ENCODE peak calls at places on chromosomes 6 and 20, in ten cellular contexts. A is T-helper 17 cell; X is HEK293T; J is Kasumi-1; T is CD4-positive, alpha-beta T cell; M is NK-92 treated with Interleukin-12 subunit alpha and Interleukin-12 subunit beta, amount 100 ng/mL, for 24 hours; F is progenitor cell of endocrine pancreas; K is DMS153; Y is stimulated activated CD4-positive, alpha-beta T cell treated with anti-CD3 and anti-CD28 coated beads, Interleukin-1b, Interleukin-23, amount 100 ng/mL, for 24 hours; O is GM20000. E is an unnamed sample.

GRCh38 chr6:68071740-68072139 is 563.3 kb upstream of the ADGRB3 start:
- DNase-seq in F (no peak), K (no peak), Y (no peak), O (no peak), A (no peak), J (no peak), T (no peak), X (no peak), M (no peak), E (no peak)

GRCh38 chr6:56293756-56294155 is 46.4 kb upstream of the COL21A1 start:
- DNase-seq in T (no peak), M (no peak), J (no peak), X (no peak), K (no peak), Y (no peak), O (no peak), F (no peak), A (no peak), E (no peak)

GRCh38 chr6:151330130-151330715 is 61.1 kb downstream of the ZBTB2 start:
- DNase-seq in T (no peak), K (no peak), O (no peak), F (no peak), J (no peak), Y (no peak), X (no peak), M (no peak), A (no peak), E (no peak)

GRCh38 chr6:90536516-90536915 is 50.4 kb downstream of the MAP3K7 start:
- DNase-seq in X (no peak), A (no peak), F (no peak), T (no peak), J (no peak), K (no peak), Y (no peak), O (no peak), M (no peak), E (no peak)

GRCh38 chr20:32635764-32636163 is 38.0 kb downstream of the C20orf203 start:
- DNase-seq in X (no peak), J (no peak), M (no peak), F (no peak), K (no peak), O (no peak), Y (no peak), A (no peak), T (no peak), E (no peak)

GRCh38 chr20:17856024-17856564 is 112.5 kb downstream of the SNX5 start:
- DNase-seq in O (peak; percentile 69), K (peak; percentile 84), A (no peak), J (no peak), X (no peak), T (no peak), M (no peak), Y (no peak), F (no peak), E (no peak)

GRCh38 chr6:1764584-1764983 is 154.9 kb downstream of the FOXC1 start:
- DNase-seq in O (no peak), A (no peak), M (no peak), X (no peak), F (no peak), K (no peak), Y (no peak), J (no peak), T (no peak), E (no peak)

GRCh38 chr6:2245954-2246863 is 804 bp upstream of the GMDS start:
- DNase-seq in F (peak; percentile 46), O (peak; percentile 46), T (peak; percentile 1), X (peak; percentile 29), M (peak; percentile 22), A (peak; percentile 26), Y (peak; percentile 7), J (peak; percentile 40), K (peak; percentile 84), E (peak; percentile 98)

GRCh38 chr6:109496036-109496761 is 13.2 kb upstream of the ZBTB24 start:
- DNase-seq in M (no peak), A (no peak), K (no peak), X (no peak), O (no peak), T (no peak), J (no peak), F (no peak), Y (no peak), E (no peak)

GRCh38 chr6:42726485-42727083 is 4.2 kb upstream of the PRPH2 start:
- DNase-seq in F (no peak), M (peak; percentile 46), J (peak; percentile 89), Y (peak; percentile 51), X (peak; percentile 76), A (peak; percentile 47), T (peak; percentile 58), O (peak; percentile 88), K (peak; percentile 76), E (peak; percentile 63)

GRCh38 chr6:138833819-138834539 is 38.1 kb downstream of the ECT2L start:
- DNase-seq in O (no peak), F (no peak), X (no peak), Y (no peak), M (no peak), K (peak; percentile 65), J (no peak), A (no peak), T (no peak), E (peak; percentile 64)

GRCh38 chr6:125414507-125414906 is 112.7 kb upstream of the HDDC2 start:
- DNase-seq in M (no peak), Y (no peak), T (no peak), J (no peak), O (no peak), A (no peak), F (no peak), X (no peak), K (no peak), E (no peak)

GRCh38 chr6:157637516-157637915 is 185.5 kb upstream of the SNX9 start:
- DNase-seq in F (no peak), X (no peak), O (no peak), K (no peak), T (no peak), M (no peak), Y (no peak), J (no peak), A (no peak), E (no peak)

GRCh38 chr20:3405696-3406358 is 1.6 kb downstream of the DNAAF9 start:
- DNase-seq in O (no peak), M (no peak), X (no peak), J (no peak), A (no peak), Y (no peak), F (no peak), T (no peak), K (no peak), E (no peak)

GRCh38 chr6:111256646-111257045 is 169.3 kb downstream of the SLC16A10 start:
- DNase-seq in Y (no peak), M (no peak), K (no peak), X (no peak), J (peak; percentile 33), A (no peak), F (no peak), O (no peak), T (no peak), E (no peak)

GRCh38 chr6:42610416-42610815 is 46.6 kb downstream of the UBR2 start:
- DNase-seq in T (no peak), O (peak; percentile 34), F (no peak), X (no peak), J (no peak), A (no peak), M (no peak), Y (no peak), K (no peak), E (no peak)

GRCh38 chr6:169427856-169428255 is 174.2 kb upstream of the THBS2 start:
- DNase-seq in F (no peak), M (no peak), Y (no peak), T (no peak), J (no peak), X (no peak), A (no peak), O (no peak), K (no peak), E (no peak)

GRCh38 chr6:52995913-52996685 is 1.0 kb upstream of the GSTA4 start:
- DNase-seq in J (peak; percentile 43), A (no peak), T (peak; percentile 14), K (no peak), X (peak; percentile 25), Y (peak; percentile 18), M (no peak), O (no peak), F (peak; percentile 11), E (peak; percentile 17)

GRCh38 chr20:63495771-63496403 is 3.0 kb downstream of the EEF1A2 start:
- DNase-seq in X (peak; percentile 77), O (peak; percentile 94), J (peak; percentile 27), T (peak; percentile 67), M (peak; percentile 44), K (no peak), Y (peak; percentile 64), F (peak; percentile 76), A (peak; percentile 82), E (no peak)

GRCh38 chr6:16496982-16497823 is 258.8 kb downstream of the GMPR start:
- DNase-seq in T (no peak), Y (no peak), A (no peak), X (no peak), K (no peak), F (no peak), M (no peak), O (no peak), J (no peak), E (no peak)

GRCh38 chr20:44600758-44601562 is 18.6 kb downstream of the PKIG start:
- DNase-seq in M (no peak), O (no peak), F (no peak), J (no peak), X (no peak), A (no peak), K (no peak), Y (no peak), T (no peak), E (no peak)

GRCh38 chr20:22861231-22861980 is 173.7 kb upstream of the SSTR4 start:
- DNase-seq in J (no peak), Y (no peak), M (no peak), T (no peak), O (no peak), F (no peak), K (no peak), A (no peak), X (no peak), E (no peak)

GRCh38 chr6:2643935-2644539 is 106.7 kb downstream of the MYLK4 start:
- DNase-seq in F (no peak), K (no peak), A (no peak), M (no peak), X (no peak), T (no peak), J (no peak), Y (no peak), O (no peak), E (no peak)

GRCh38 chr6:159906400-159906799 is 15.6 kb downstream of the MAS1 start:
- DNase-seq in F (no peak), K (no peak), X (no peak), Y (no peak), J (no peak), T (no peak), M (no peak), O (no peak), A (no peak), E (no peak)

GRCh38 chr6:22056398-22056797 is 240.4 kb downstream of the PRL start:
- DNase-seq in Y (no peak), O (no peak), J (no peak), A (no peak), T (no peak), K (no peak), F (no peak), M (no peak), X (no peak), E (no peak)

GRCh38 chr6:109236140-109237081 is 141.1 kb downstream of the CEP57L1 start:
- DNase-seq in X (no peak), K (peak; percentile 78), M (no peak), A (no peak), T (no peak), O (peak; percentile 30), Y (no peak), F (peak; percentile 15), J (no peak), E (peak; percentile 13)

GRCh38 chr20:49846206-49846807 is 33.7 kb downstream of the SLC9A8 start:
- DNase-seq in X (peak; percentile 59), J (peak; percentile 81), K (no peak), T (peak; percentile 26), O (peak; percentile 61), Y (peak; percentile 31), F (no peak), A (no peak), M (no peak), E (peak; percentile 65)

GRCh38 chr20:7031222-7031621 is 263.7 kb downstream of the BMP2 start:
- DNase-seq in T (no peak), X (peak; percentile 8), J (no peak), F (no peak), Y (no peak), K (no peak), A (no peak), M (no peak), O (no peak), E (no peak)